ENCODE peak calls at places on chromosomes 16 and 17, in ten cellular contexts. One of them, this sample, is unnamed.

GRCh38 chr16:47578573-47578972 is 117.4 kb downstream of the PHKB start:
- DNase-seq in cardiac muscle cell: no peak
- DNase-seq in OCI-LY7: no peak
- DNase-seq in body of pancreas: no peak
- DNase-seq in fibroblast of lung: no peak
- DNase-seq in adrenal gland: no peak
- DNase-seq in Peyer's patch: no peak
- DNase-seq in tibial nerve: no peak
- DNase-seq in heart left ventricle: no peak
- DNase-seq in endothelial cell: no peak
- DNase-seq in this sample: no peak

GRCh38 chr16:74734361-74735161 is 33.9 kb upstream of the MLKL start:
- DNase-seq in fibroblast of lung: no peak
- DNase-seq in heart left ventricle: no peak
- DNase-seq in tibial nerve: no peak
- DNase-seq in adrenal gland: no peak
- DNase-seq in cardiac muscle cell: no peak
- DNase-seq in OCI-LY7: no peak
- DNase-seq in Peyer's patch: no peak
- DNase-seq in endothelial cell: no peak
- DNase-seq in body of pancreas: no peak
- DNase-seq in this sample: no peak

GRCh38 chr17:46964315-46965265 is 14.5 kb downstream of the RPRML start:
- DNase-seq in heart left ventricle: no peak
- DNase-seq in cardiac muscle cell: peak
- DNase-seq in tibial nerve: no peak
- DNase-seq in Peyer's patch: no peak
- DNase-seq in body of pancreas: no peak
- DNase-seq in fibroblast of lung: peak
- DNase-seq in endothelial cell: peak
- DNase-seq in OCI-LY7: no peak
- DNase-seq in adrenal gland: no peak
- DNase-seq in this sample: no peak

GRCh38 chr17:40224707-40225092 is 5.6 kb downstream of the WIPF2 start:
- DNase-seq in cardiac muscle cell: peak
- DNase-seq in adrenal gland: peak
- DNase-seq in OCI-LY7: no peak
- DNase-seq in Peyer's patch: no peak
- DNase-seq in fibroblast of lung: peak
- DNase-seq in heart left ventricle: peak
- DNase-seq in endothelial cell: no peak
- DNase-seq in tibial nerve: peak
- DNase-seq in body of pancreas: peak
- DNase-seq in this sample: no peak

GRCh38 chr17:39177256-39177655 is 11.3 kb upstream of the ARL5C start:
- DNase-seq in body of pancreas: no peak
- DNase-seq in fibroblast of lung: no peak
- DNase-seq in Peyer's patch: no peak
- DNase-seq in endothelial cell: no peak
- DNase-seq in adrenal gland: no peak
- DNase-seq in OCI-LY7: no peak
- DNase-seq in cardiac muscle cell: peak
- DNase-seq in tibial nerve: no peak
- DNase-seq in heart left ventricle: no peak
- DNase-seq in this sample: no peak

GRCh38 chr17:1743094-1743452 is 402 bp downstream of the SERPINF2 start:
- DNase-seq in adrenal gland: no peak
- DNase-seq in endothelial cell: no peak
- DNase-seq in Peyer's patch: no peak
- DNase-seq in fibroblast of lung: no peak
- DNase-seq in OCI-LY7: no peak
- DNase-seq in heart left ventricle: no peak
- DNase-seq in tibial nerve: no peak
- DNase-seq in body of pancreas: no peak
- DNase-seq in cardiac muscle cell: no peak
- DNase-seq in this sample: no peak

GRCh38 chr17:30378191-30378796 is 433 bp upstream of the CPD start:
- DNase-seq in tibial nerve: no peak
- DNase-seq in cardiac muscle cell: peak
- DNase-seq in adrenal gland: no peak
- DNase-seq in endothelial cell: peak
- DNase-seq in fibroblast of lung: no peak
- DNase-seq in body of pancreas: peak
- DNase-seq in OCI-LY7: peak
- DNase-seq in heart left ventricle: peak
- DNase-seq in Peyer's patch: peak
- DNase-seq in this sample: no peak

GRCh38 chr17:42005128-42005527 is 12.1 kb downstream of the DNAJC7 start:
- DNase-seq in tibial nerve: no peak
- DNase-seq in body of pancreas: no peak
- DNase-seq in Peyer's patch: no peak
- DNase-seq in OCI-LY7: no peak
- DNase-seq in cardiac muscle cell: no peak
- DNase-seq in endothelial cell: no peak
- DNase-seq in adrenal gland: no peak
- DNase-seq in heart left ventricle: no peak
- DNase-seq in fibroblast of lung: no peak
- DNase-seq in this sample: no peak

GRCh38 chr16:85649978-85650863 is 37.1 kb downstream of the GSE1 start:
- DNase-seq in Peyer's patch: no peak
- DNase-seq in cardiac muscle cell: no peak
- DNase-seq in fibroblast of lung: no peak
- DNase-seq in OCI-LY7: no peak
- DNase-seq in body of pancreas: no peak
- DNase-seq in endothelial cell: no peak
- DNase-seq in adrenal gland: no peak
- DNase-seq in heart left ventricle: no peak
- DNase-seq in tibial nerve: no peak
- DNase-seq in this sample: no peak

GRCh38 chr16:68247400-68247799 is 2.2 kb downstream of the PLA2G15 start:
- DNase-seq in endothelial cell: no peak
- DNase-seq in cardiac muscle cell: no peak
- DNase-seq in heart left ventricle: peak
- DNase-seq in adrenal gland: no peak
- DNase-seq in OCI-LY7: no peak
- DNase-seq in fibroblast of lung: no peak
- DNase-seq in Peyer's patch: no peak
- DNase-seq in body of pancreas: no peak
- DNase-seq in tibial nerve: no peak
- DNase-seq in this sample: no peak

GRCh38 chr16:63981639-63982038 is 1140.2 kb downstream of the CDH11 start:
- DNase-seq in cardiac muscle cell: peak
- DNase-seq in body of pancreas: no peak
- DNase-seq in fibroblast of lung: no peak
- DNase-seq in tibial nerve: no peak
- DNase-seq in OCI-LY7: no peak
- DNase-seq in endothelial cell: no peak
- DNase-seq in Peyer's patch: no peak
- DNase-seq in adrenal gland: no peak
- DNase-seq in heart left ventricle: no peak
- DNase-seq in this sample: no peak

GRCh38 chr16:17356243-17356933 is 114.4 kb downstream of the XYLT1 start:
- DNase-seq in fibroblast of lung: no peak
- DNase-seq in body of pancreas: no peak
- DNase-seq in tibial nerve: no peak
- DNase-seq in endothelial cell: no peak
- DNase-seq in heart left ventricle: no peak
- DNase-seq in adrenal gland: no peak
- DNase-seq in cardiac muscle cell: no peak
- DNase-seq in Peyer's patch: no peak
- DNase-seq in OCI-LY7: no peak
- DNase-seq in this sample: no peak

GRCh38 chr16:81035975-81036750 is 521 bp downstream of the ATMIN start:
- DNase-seq in heart left ventricle: peak
- DNase-seq in fibroblast of lung: peak
- DNase-seq in tibial nerve: no peak
- DNase-seq in OCI-LY7: peak
- DNase-seq in adrenal gland: peak
- DNase-seq in body of pancreas: peak
- DNase-seq in Peyer's patch: no peak
- DNase-seq in cardiac muscle cell: peak
- DNase-seq in endothelial cell: peak
- DNase-seq in this sample: no peak

GRCh38 chr17:77182205-77182604 is 41.4 kb downstream of the SEC14L1 start:
- DNase-seq in endothelial cell: no peak
- DNase-seq in Peyer's patch: no peak
- DNase-seq in heart left ventricle: no peak
- DNase-seq in body of pancreas: no peak
- DNase-seq in cardiac muscle cell: no peak
- DNase-seq in OCI-LY7: peak
- DNase-seq in tibial nerve: no peak
- DNase-seq in adrenal gland: peak
- DNase-seq in fibroblast of lung: no peak
- DNase-seq in this sample: no peak

GRCh38 chr16:84371553-84371865 is 3.2 kb downstream of the ATP2C2 start:
- DNase-seq in tibial nerve: no peak
- DNase-seq in OCI-LY7: no peak
- DNase-seq in fibroblast of lung: no peak
- DNase-seq in adrenal gland: no peak
- DNase-seq in heart left ventricle: no peak
- DNase-seq in endothelial cell: no peak
- DNase-seq in body of pancreas: no peak
- DNase-seq in cardiac muscle cell: no peak
- DNase-seq in Peyer's patch: no peak
- DNase-seq in this sample: no peak

GRCh38 chr17:29063992-29064391 is 21.1 kb downstream of the PIPOX start:
- DNase-seq in cardiac muscle cell: no peak
- DNase-seq in heart left ventricle: no peak
- DNase-seq in endothelial cell: no peak
- DNase-seq in body of pancreas: no peak
- DNase-seq in adrenal gland: no peak
- DNase-seq in tibial nerve: no peak
- DNase-seq in Peyer's patch: no peak
- DNase-seq in OCI-LY7: no peak
- DNase-seq in fibroblast of lung: no peak
- DNase-seq in this sample: no peak

GRCh38 chr17:10025976-10026785 is 121.1 kb upstream of the RCVRN start:
- DNase-seq in endothelial cell: no peak
- DNase-seq in heart left ventricle: no peak
- DNase-seq in OCI-LY7: no peak
- DNase-seq in Peyer's patch: no peak
- DNase-seq in tibial nerve: no peak
- DNase-seq in adrenal gland: no peak
- DNase-seq in body of pancreas: no peak
- DNase-seq in cardiac muscle cell: no peak
- DNase-seq in fibroblast of lung: no peak
- DNase-seq in this sample: no peak

GRCh38 chr17:28346746-28347246 is 10.5 kb downstream of the POLDIP2 start:
- DNase-seq in Peyer's patch: peak
- DNase-seq in heart left ventricle: no peak
- DNase-seq in tibial nerve: no peak
- DNase-seq in OCI-LY7: no peak
- DNase-seq in endothelial cell: peak
- DNase-seq in adrenal gland: peak
- DNase-seq in body of pancreas: peak
- DNase-seq in fibroblast of lung: peak
- DNase-seq in cardiac muscle cell: no peak
- DNase-seq in this sample: peak

GRCh38 chr17:4934173-4934979 is 2.3 kb downstream of the GP1BA start:
- DNase-seq in body of pancreas: peak
- DNase-seq in OCI-LY7: no peak
- DNase-seq in heart left ventricle: no peak
- DNase-seq in tibial nerve: no peak
- DNase-seq in adrenal gland: no peak
- DNase-seq in fibroblast of lung: peak
- DNase-seq in cardiac muscle cell: peak
- DNase-seq in Peyer's patch: no peak
- DNase-seq in endothelial cell: peak
- DNase-seq in this sample: no peak
- TF ChIP-seq CTCF in body of pancreas: no peak
- TF ChIP-seq CTCF in OCI-LY7: peak
- TF ChIP-seq CTCF in heart left ventricle: no peak
- TF ChIP-seq CTCF in tibial nerve: no peak
- TF ChIP-seq CTCF in adrenal gland: no peak
- TF ChIP-seq CTCF in fibroblast of lung: peak
- TF ChIP-seq CTCF in cardiac muscle cell: peak
- TF ChIP-seq CTCF in Peyer's patch: peak
- TF ChIP-seq CTCF in endothelial cell: no peak
- TF ChIP-seq CTCF in this sample: peak

GRCh38 chr16:88060524-88061219 is 109.4 kb downstream of the BANP start:
- DNase-seq in heart left ventricle: no peak
- DNase-seq in adrenal gland: no peak
- DNase-seq in Peyer's patch: no peak
- DNase-seq in endothelial cell: no peak
- DNase-seq in fibroblast of lung: no peak
- DNase-seq in cardiac muscle cell: no peak
- DNase-seq in OCI-LY7: no peak
- DNase-seq in tibial nerve: no peak
- DNase-seq in body of pancreas: no peak
- DNase-seq in this sample: no peak
- TF ChIP-seq CTCF in heart left ventricle: no peak
- TF ChIP-seq CTCF in adrenal gland: no peak
- TF ChIP-seq CTCF in Peyer's patch: no peak
- TF ChIP-seq CTCF in endothelial cell: no peak
- TF ChIP-seq CTCF in fibroblast of lung: no peak
- TF ChIP-seq CTCF in cardiac muscle cell: no peak
- TF ChIP-seq CTCF in OCI-LY7: peak
- TF ChIP-seq CTCF in tibial nerve: no peak
- TF ChIP-seq CTCF in body of pancreas: no peak
- TF ChIP-seq CTCF in this sample: no peak

DNA sequence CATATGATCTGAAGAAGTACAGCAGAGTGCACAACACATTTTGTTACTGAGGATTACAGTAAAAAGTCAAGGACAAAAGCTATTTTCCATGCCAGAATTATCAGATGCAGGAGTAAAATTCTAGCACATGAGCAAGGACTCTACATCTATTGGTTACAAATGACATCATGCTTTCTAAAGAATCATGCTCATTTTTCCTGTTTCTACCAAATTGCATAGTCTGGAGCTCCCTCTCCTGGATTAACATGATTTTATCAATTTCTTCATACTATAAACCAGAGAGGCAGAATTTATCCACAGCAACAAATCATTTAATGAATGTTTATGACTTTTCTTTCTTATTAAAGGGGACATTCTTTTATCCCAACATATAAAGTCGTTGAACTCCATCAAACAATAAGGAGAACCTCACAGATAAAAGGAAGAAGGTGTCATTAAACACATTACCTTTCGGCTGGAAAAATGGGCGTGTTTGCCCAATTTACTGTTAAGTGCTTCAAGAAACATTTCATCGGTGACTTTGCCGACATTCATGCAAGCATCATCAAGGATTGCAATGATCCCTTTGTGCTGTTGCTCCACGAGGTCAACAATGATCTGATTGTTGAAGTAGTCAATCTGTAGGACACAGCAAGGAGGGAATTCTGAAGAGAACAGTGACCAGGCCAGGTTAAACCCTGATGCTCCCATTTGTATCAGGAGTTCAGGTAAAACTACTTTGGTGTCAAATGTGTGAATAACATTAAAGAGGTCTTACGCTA is 121.7 kb downstream of the MYO1D start:
- DNase-seq in cardiac muscle cell: peak
- DNase-seq in heart left ventricle: no peak
- DNase-seq in adrenal gland: no peak
- DNase-seq in body of pancreas: no peak
- DNase-seq in OCI-LY7: peak
- DNase-seq in fibroblast of lung: peak
- DNase-seq in tibial nerve: no peak
- DNase-seq in Peyer's patch: no peak
- DNase-seq in endothelial cell: no peak
- DNase-seq in this sample: peak
- TF ChIP-seq CTCF in cardiac muscle cell: peak
- TF ChIP-seq CTCF in heart left ventricle: peak
- TF ChIP-seq CTCF in adrenal gland: peak
- TF ChIP-seq CTCF in body of pancreas: peak
- TF ChIP-seq CTCF in OCI-LY7: peak
- TF ChIP-seq CTCF in fibroblast of lung: peak
- TF ChIP-seq CTCF in tibial nerve: peak
- TF ChIP-seq CTCF in Peyer's patch: peak
- TF ChIP-seq CTCF in endothelial cell: peak
- TF ChIP-seq CTCF in this sample: peak

GRCh38 chr16:59591480-59591879 is 857.4 kb upstream of the GOT2 start:
- DNase-seq in heart left ventricle: no peak
- DNase-seq in OCI-LY7: no peak
- DNase-seq in adrenal gland: no peak
- DNase-seq in tibial nerve: no peak
- DNase-seq in cardiac muscle cell: peak
- DNase-seq in Peyer's patch: no peak
- DNase-seq in body of pancreas: no peak
- DNase-seq in fibroblast of lung: no peak
- DNase-seq in endothelial cell: no peak
- DNase-seq in this sample: no peak
- TF ChIP-seq CTCF in heart left ventricle: no peak
- TF ChIP-seq CTCF in OCI-LY7: no peak
- TF ChIP-seq CTCF in adrenal gland: no peak
- TF ChIP-seq CTCF in tibial nerve: no peak
- TF ChIP-seq CTCF in cardiac muscle cell: peak
- TF ChIP-seq CTCF in Peyer's patch: no peak
- TF ChIP-seq CTCF in body of pancreas: no peak
- TF ChIP-seq CTCF in fibroblast of lung: no peak
- TF ChIP-seq CTCF in endothelial cell: no peak
- TF ChIP-seq CTCF in this sample: peak